ENCODE peak calls at places on chromosome 17, in ten cellular contexts. O is NAMALWA, K is activated T-cell treated with anti-CD3 and anti-CD28 coated beads for 24 hours, E is mesendoderm, I is colonic mucosa, Z is HTR-8/SVneo, H is pancreas, V is KG1, L is tibial artery, C is T follicular helper cell. F is an unnamed sample.

GRCh38 chr17:383771-384621 is 31.4 kb upstream of the RPH3AL start:
- DNase-seq in O (no peak), K (no peak), E (no peak), I (no peak), Z (no peak), H (no peak), V (no peak), L (no peak), C (no peak), F (no peak)

GRCh38 chr17:58232707-58233156 is 5.7 kb upstream of the LPO start:
- DNase-seq in O (no peak), K (no peak), E (peak), I (no peak), Z (peak), H (no peak), V (peak), L (no peak), C (no peak), F (peak)

GRCh38 chr17:32142857-32143524 is 689 bp downstream of the RHOT1 start:
- DNase-seq in O (peak), K (peak), E (peak), I (peak), Z (peak), H (peak), V (no peak), L (peak), C (no peak), F (peak)

GRCh38 chr17:49031965-49032928 is 35.1 kb downstream of the IGF2BP1 start:
- DNase-seq in O (peak), K (peak), E (peak), I (peak), Z (peak), H (peak), V (peak), L (no peak), C (peak), F (peak)

GRCh38 chr17:56540791-56541190 is 52.7 kb upstream of the NOG start:
- DNase-seq in O (no peak), K (no peak), E (peak), I (no peak), Z (peak), H (no peak), V (no peak), L (no peak), C (no peak), F (no peak)

GRCh38 chr17:42107597-42108576 is 4.6 kb downstream of the DHX58 start:
- DNase-seq in O (peak), K (peak), E (peak), I (peak), Z (peak), H (peak), V (no peak), L (no peak), C (peak), F (no peak)

GRCh38 chr17:30782206-30782605 is 42.3 kb downstream of the CRLF3 start:
- DNase-seq in O (no peak), K (no peak), E (no peak), I (no peak), Z (no peak), H (no peak), V (no peak), L (no peak), C (no peak), F (no peak)

GRCh38 chr17:75065562-75066151 is 18.6 kb downstream of the KCTD2 start:
- DNase-seq in O (no peak), K (no peak), E (no peak), I (no peak), Z (no peak), H (no peak), V (no peak), L (no peak), C (no peak), F (no peak)

GRCh38 chr17:37774508-37774907 is 29.6 kb upstream of the HNF1B start:
- DNase-seq in O (peak), K (peak), E (no peak), I (no peak), Z (no peak), H (no peak), V (no peak), L (no peak), C (no peak), F (no peak)

GRCh38 chr17:40536731-40537171 is 28.5 kb downstream of the CCR7 start:
- DNase-seq in O (no peak), K (no peak), E (no peak), I (no peak), Z (peak), H (no peak), V (no peak), L (peak), C (no peak), F (no peak)

GRCh38 chr17:7745748-7746470 is 28.4 kb downstream of the DNAH2 start:
- DNase-seq in O (no peak), K (no peak), E (peak), I (no peak), Z (peak), H (no peak), V (no peak), L (no peak), C (no peak), F (peak)

GRCh38 chr17:50209472-50210248 is 8.2 kb upstream of the COL1A1 start:
- DNase-seq in O (no peak), K (no peak), E (peak), I (peak), Z (peak), H (peak), V (no peak), L (peak), C (no peak), F (peak)

GRCh38 chr17:13106171-13106570 is 88.3 kb upstream of the ELAC2 start:
- DNase-seq in O (no peak), K (no peak), E (no peak), I (no peak), Z (no peak), H (no peak), V (no peak), L (no peak), C (no peak), F (no peak)

GRCh38 chr17:46837521-46837920 is 13.9 kb upstream of the WNT9B start:
- DNase-seq in O (no peak), K (no peak), E (no peak), I (no peak), Z (no peak), H (no peak), V (no peak), L (no peak), C (no peak), F (no peak)

GRCh38 chr17:36525113-36525512 is 9.6 kb downstream of the MYO19 start:
- DNase-seq in O (no peak), K (no peak), E (no peak), I (no peak), Z (no peak), H (no peak), V (no peak), L (no peak), C (no peak), F (no peak)

GRCh38 chr17:77085916-77086432 is 54.8 kb upstream of the SEC14L1 start:
- DNase-seq in O (peak), K (no peak), E (no peak), I (no peak), Z (no peak), H (no peak), V (peak), L (no peak), C (no peak), F (no peak)

GRCh38 chr17:48374650-48375230 is 55.3 kb downstream of the SKAP1 start:
- DNase-seq in O (peak), K (peak), E (peak), I (peak), Z (peak), H (peak), V (no peak), L (no peak), C (no peak), F (no peak)

GRCh38 chr17:17073006-17073626 is 30.9 kb downstream of the MPRIP start:
- DNase-seq in O (no peak), K (no peak), E (no peak), I (no peak), Z (no peak), H (no peak), V (no peak), L (no peak), C (no peak), F (no peak)

GRCh38 chr17:48816774-48817590 is at the start of gene TTLL6:
- DNase-seq in O (peak), K (peak), E (peak), I (peak), Z (peak), H (peak), V (no peak), L (peak), C (peak), F (no peak)

GRCh38 chr17:39036009-39036408 is 68.8 kb upstream of the FBXO47 start:
- DNase-seq in O (no peak), K (no peak), E (no peak), I (no peak), Z (no peak), H (no peak), V (no peak), L (no peak), C (no peak), F (no peak)

F was measured in non-pigmented ciliary epithelial cell.